ENCODE peak calls at places on chromosomes 16 and 17, in four cellular contexts. A is IMR-90, U is adipocyte, D is PC-3. O is an unnamed sample. For H3K36me3 and H3K27me3, the result is how much of the 10 kb centered on the place peaks cover.

GRCh38 chr17:47204722-47205418 is 4.3 kb upstream of the MYL4 start:
- DNase-seq in A (peak), U (peak), D (peak), O (peak)

GRCh38 chr17:61400058-61400785 is 579 bp downstream of the TBX2 start:
- DNase-seq in A (peak), U (peak), D (peak), O (peak)

GRCh38 chr17:61337247-61337812 is 62.3 kb upstream of the TBX2 start:
- DNase-seq in A (no peak), U (no peak), D (peak), O (peak)

GRCh38 chr17:47966079-47966519 is 4.8 kb upstream of the CDK5RAP3 start:
- DNase-seq in A (no peak), U (peak), D (peak), O (no peak)

GRCh38 chr16:81445143-81445922 is 725 bp downstream of the CMIP start:
- DNase-seq in A (peak), U (peak), D (no peak), O (peak)

GRCh38 chr17:79476074-79476473 is 134.8 kb downstream of the RBFOX3 start:
- DNase-seq in A (no peak), U (no peak), D (no peak), O (no peak)

GRCh38 chr16:83574388-83574787 is 233.4 kb upstream of the HSBP1 start:
- DNase-seq in A (peak), U (peak), D (peak), O (peak)

GRCh38 chr17:41728056-41728455 is 6.4 kb downstream of the HAP1 start:
- DNase-seq in A (no peak), U (no peak), D (no peak), O (no peak)

GRCh38 chr17:65259281-65259680 is 122.1 kb downstream of the RGS9 start:
- DNase-seq in A (no peak), U (no peak), D (no peak), O (no peak)

GRCh38 chr17:83119987-83120864 is 40.8 kb downstream of the METRNL start:
- DNase-seq in A (no peak), U (no peak), D (no peak), O (no peak)

GRCh38 chr16:69112285-69113129 is 7.1 kb downstream of the HAS3 start:
- DNase-seq in A (peak), U (peak), D (peak), O (peak)

GRCh38 chr16:51193879-51194278 is 42.8 kb upstream of the SALL1 start:
- DNase-seq in A (no peak), U (no peak), D (no peak), O (no peak)

GRCh38 chr17:69960755-69961154 is 114.3 kb upstream of the KCNJ16 start:
- DNase-seq in A (no peak), U (no peak), D (no peak), O (no peak)

GRCh38 chr16:17519556-17519955 is 48.8 kb upstream of the XYLT1 start:
- DNase-seq in A (peak), U (peak), D (no peak), O (no peak)

GRCh38 chr17:30234954-30235353 is 543 bp downstream of the SLC6A4 start:
- DNase-seq in A (no peak), U (no peak), D (no peak), O (no peak)

GRCh38 chr16:81945665-81946064 is 65.6 kb downstream of the SDR42E1 start:
- DNase-seq in A (peak), U (peak), D (no peak), O (no peak)

GRCh38 chr17:48671697-48672171 is 45.6 kb upstream of the HOXB9 start:
- DNase-seq in A (peak), U (peak), D (peak), O (peak)

GRCh38 chr17:1074886-1075665 is 78.1 kb downstream of the TIMM22 start:
- DNase-seq in A (no peak), U (no peak), D (no peak), O (no peak)

GRCh38 chr16:19705843-19706242 is 12.2 kb downstream of the KNOP1 start:
- DNase-seq in A (no peak), U (no peak), D (no peak), O (no peak)

GRCh38 chr16:569445-570254 is at the start of gene PIGQ:
- DNase-seq in A (peak), U (peak), D (peak), O (peak)

GRCh38 chr17:19345486-19346350 is 16.8 kb downstream of the B9D1 start:
- DNase-seq in A (no peak), U (no peak), D (no peak), O (no peak)

GRCh38 chr17:6488008-6488539 is 43.8 kb downstream of the PIMREG start:
- DNase-seq in A (no peak), U (no peak), D (no peak), O (no peak)

GRCh38 chr17:78257810-78258322 is 26.4 kb downstream of the TMEM235 start:
- DNase-seq in A (peak), U (peak), D (no peak), O (no peak)

GRCh38 chr16:35377142-35377541 is 1917.7 kb downstream of the TP53TG3F start:
- DNase-seq in A (no peak), U (no peak), D (no peak), O (no peak)

GRCh38 chr16:74309789-74310781 is 13.5 kb downstream of the PSMD7 start:
- DNase-seq in A (peak), U (peak), D (peak), O (no peak)

GRCh38 chr17:46009681-46010596 is 10.9 kb downstream of the STH start:
- DNase-seq in A (peak), U (no peak), D (no peak), O (no peak)

DNA sequence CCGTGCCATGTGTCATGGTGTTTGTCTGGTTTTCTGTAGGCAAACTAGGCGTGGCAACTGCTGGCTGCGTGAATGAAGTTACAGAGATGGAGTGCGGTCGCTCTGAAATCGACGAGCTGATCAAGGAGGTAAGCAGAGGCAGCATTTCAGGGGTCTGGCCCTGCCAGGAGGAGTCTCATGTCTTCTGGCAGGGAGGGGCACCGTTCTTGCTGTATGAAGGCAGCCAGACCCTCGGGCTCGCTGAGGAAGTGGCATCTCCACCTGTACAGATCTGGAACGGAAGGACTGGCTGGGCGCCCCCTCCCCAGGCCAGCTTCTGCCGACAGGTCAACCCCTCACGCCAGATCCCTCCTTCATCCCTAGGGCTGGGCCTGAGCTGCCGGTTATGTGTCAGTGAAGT is 12.6 kb downstream of the IRF8 start:
- DNase-seq in A (no peak), U (no peak), D (no peak), O (no peak)
- H3K4me3 ChIP-seq in A (no peak), U (no peak), D (no peak), O (no peak)

GRCh38 chr16:65786916-65787315 is 579.6 kb upstream of the CDH5 start:
- DNase-seq in A (no peak), U (no peak), D (no peak), O (no peak)

GRCh38 chr16:65781855-65782254 is 584.6 kb upstream of the CDH5 start:
- DNase-seq in A (no peak), U (no peak), D (no peak), O (no peak)

GRCh38 chr16:65782537-65783290 is 583.8 kb upstream of the CDH5 start:
- DNase-seq in A (peak), U (peak), D (peak), O (peak)

GRCh38 chr16:65781363-65781762 is 585.1 kb upstream of the CDH5 start:
- DNase-seq in A (peak), U (no peak), D (no peak), O (no peak)

DNA sequence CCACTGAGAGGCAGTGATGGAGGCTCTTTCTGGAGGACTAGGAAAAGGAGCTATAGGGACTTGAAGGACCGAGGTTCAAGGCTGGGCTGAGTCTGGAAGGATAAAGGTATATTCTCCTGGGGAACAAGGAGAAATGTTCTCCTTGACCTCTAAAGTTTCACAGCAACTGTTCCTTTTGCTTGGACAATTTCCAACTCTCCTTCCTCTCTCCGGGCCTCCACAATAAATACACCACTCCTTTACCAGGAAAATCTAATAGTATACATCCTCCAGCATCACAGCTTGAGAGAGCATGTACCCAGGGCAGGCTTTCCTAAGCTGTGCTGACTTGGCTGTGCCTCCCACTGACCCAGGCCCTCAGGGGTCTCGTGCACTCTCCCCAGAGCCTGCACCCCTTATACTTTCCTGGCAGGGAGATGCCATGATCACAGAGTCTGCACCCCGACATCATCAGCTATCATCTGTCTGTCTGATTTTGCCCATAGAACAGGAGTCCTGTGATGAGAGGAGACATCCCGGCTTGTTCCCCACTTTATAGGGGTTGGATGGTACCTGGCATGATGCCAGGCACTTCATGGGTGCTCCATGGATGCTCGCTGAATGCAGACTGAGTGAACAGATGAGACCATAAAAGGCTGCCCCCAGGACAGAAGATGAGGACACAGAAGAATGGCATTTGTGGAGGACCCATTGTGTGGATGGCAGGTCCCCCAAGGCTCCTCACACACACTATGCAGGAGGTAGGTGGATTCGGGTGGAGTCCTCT is 582.6 kb upstream of the CDH5 start:
- DNase-seq in A (no peak), U (peak), D (no peak), O (no peak)
- H3K36me3 ChIP-seq in A (under half), U (under half), D (under half), O (under half)

GRCh38 chr17:40443988-40444899 is 994 bp downstream of the IGFBP4 start:
- DNase-seq in A (peak), U (peak), D (peak), O (no peak)

GRCh38 chr17:40445769-40446468 is 2.7 kb downstream of the IGFBP4 start:
- DNase-seq in A (peak), U (peak), D (no peak), O (no peak)

GRCh38 chr17:40448639-40449261 is 5.5 kb downstream of the IGFBP4 start:
- DNase-seq in A (peak), U (peak), D (peak), O (peak)

GRCh38 chr17:40448213-40448638 is 5.0 kb downstream of the IGFBP4 start:
- DNase-seq in A (peak), U (peak), D (no peak), O (peak)

DNA sequence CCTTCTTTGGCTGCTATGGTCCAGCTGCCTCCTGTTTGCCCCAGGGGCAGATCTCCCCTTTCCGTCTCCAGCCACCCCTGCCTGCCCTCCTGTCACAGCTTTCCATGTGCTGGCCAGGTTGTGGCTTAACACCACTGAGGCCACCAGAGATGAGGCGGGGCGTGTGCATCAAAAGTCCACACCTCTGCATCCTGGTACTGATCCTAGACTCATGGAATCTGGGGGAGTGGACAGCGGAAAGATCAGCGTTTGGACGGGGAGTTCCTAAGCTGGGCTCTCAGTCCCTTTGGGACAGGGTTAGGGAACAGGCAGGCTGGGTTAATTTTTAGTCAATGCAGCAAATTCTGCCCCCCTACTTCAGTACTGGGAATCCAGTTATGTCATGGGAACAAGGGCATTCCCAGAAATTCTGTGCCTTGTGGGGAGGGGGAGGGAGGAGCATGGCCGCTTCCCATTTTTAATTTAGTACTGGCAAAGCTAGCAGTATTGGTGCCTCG is 3.9 kb downstream of the IGFBP4 start:
- DNase-seq in A (no peak), U (peak), D (no peak), O (no peak)
- H3K27me3 ChIP-seq in A (under half), U (under half), D (under half), O (under half)

GRCh38 chr17:76528156-76528527 is 9.4 kb downstream of the CYGB start:
- DNase-seq in A (peak), U (no peak), D (peak), O (no peak)
- H3K4me3 ChIP-seq in A (no peak), U (peak), D (no peak), O (no peak)

GRCh38 chr16:3767333-3767977 is 50.1 kb upstream of the TRAP1 start:
- DNase-seq in A (no peak), U (no peak), D (no peak), O (no peak)

GRCh38 chr16:3769942-3770341 is 52.6 kb upstream of the TRAP1 start:
- DNase-seq in A (no peak), U (no peak), D (no peak), O (no peak)

GRCh38 chr16:3771513-3771912 is 54.2 kb upstream of the TRAP1 start:
- DNase-seq in A (no peak), U (no peak), D (peak), O (no peak)

GRCh38 chr16:3770530-3770929 is 53.2 kb upstream of the TRAP1 start:
- DNase-seq in A (no peak), U (no peak), D (peak), O (no peak)

DNA sequence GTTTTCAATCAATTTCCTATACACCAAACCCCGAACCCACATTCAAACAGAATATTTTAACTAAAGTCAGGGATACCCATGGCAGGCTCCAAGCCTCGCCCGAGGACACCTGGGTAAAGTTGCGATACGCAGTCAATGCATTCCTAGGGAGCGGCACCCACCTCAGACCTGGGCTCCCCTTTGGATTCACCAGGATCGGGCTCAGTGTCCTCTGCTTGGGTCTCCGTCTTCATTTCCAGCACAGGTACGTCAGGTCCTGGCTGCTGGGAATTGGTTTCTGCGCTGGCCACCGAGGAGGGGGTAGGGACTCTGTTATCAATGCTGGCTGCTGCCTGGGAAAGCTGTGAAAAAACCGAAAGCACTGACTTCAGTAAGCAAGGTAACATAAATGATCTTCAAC is 51.7 kb upstream of the TRAP1 start:
- DNase-seq in A (no peak), U (no peak), D (no peak), O (no peak)
- H3K36me3 ChIP-seq in A (half or more), U (half or more), D (under half), O (half or more)